ENCODE peak calls at places on chromosome 1, in five cellular contexts. P, V, O, A and L are unnamed samples.

GRCh38 chr1:39525366-39526165 is 34.1 kb downstream of the BMP8A start:
- DNase-seq in A (no peak), V (no peak), P (peak; percentile 4), O (no peak), L (no peak)

GRCh38 chr1:60425528-60425927 is 352.0 kb upstream of the C1orf87 start:
- DNase-seq in A (peak; percentile 6), V (peak; percentile 10), P (no peak), O (no peak), L (no peak)

GRCh38 chr1:103160281-103160680 is 52.0 kb upstream of the COL11A1 start:
- DNase-seq in O (no peak), V (no peak), P (no peak), A (no peak), L (no peak)

GRCh38 chr1:199809311-199809710 is 218.2 kb upstream of the NR5A2 start:
- DNase-seq in V (no peak), P (no peak), A (no peak), O (no peak), L (no peak)

GRCh38 chr1:222250376-222250775 is 297.5 kb downstream of the HHIPL2 start:
- DNase-seq in V (no peak), P (no peak), O (peak; percentile 23), A (no peak), L (no peak)

GRCh38 chr1:202850593-202851362 is 38.2 kb downstream of the RABIF start:
- DNase-seq in A (no peak), O (no peak), P (no peak), V (no peak), L (no peak)

GRCh38 chr1:74205236-74205635 is 7.2 kb downstream of the FPGT start:
- DNase-seq in O (no peak), P (no peak), V (no peak), A (no peak), L (no peak)

GRCh38 chr1:184162266-184162665 is 110.7 kb downstream of the TSEN15 start:
- DNase-seq in O (no peak), A (no peak), P (no peak), V (no peak), L (no peak)

GRCh38 chr1:211527006-211527405 is 35.0 kb upstream of the RD3 start:
- DNase-seq in O (no peak), V (no peak), A (no peak), P (no peak), L (no peak)

GRCh38 chr1:243598433-243598832 is 251.6 kb downstream of the AKT3 start:
- DNase-seq in O (no peak), P (no peak), V (no peak), A (peak; percentile 65), L (no peak)

GRCh38 chr1:23167353-23168078 is 1.1 kb downstream of the LUZP1 start:
- DNase-seq in O (no peak), V (no peak), A (peak; percentile 63), P (peak; percentile 18), L (peak; percentile 54)

GRCh38 chr1:77282866-77283539 is 1.2 kb downstream of the AK5 start:
- DNase-seq in P (peak; percentile 6), A (no peak), O (no peak), V (no peak), L (no peak)

GRCh38 chr1:243348331-243348730 is 92.5 kb downstream of the SDCCAG8 start:
- DNase-seq in V (no peak), P (no peak), A (no peak), O (no peak), L (no peak)

GRCh38 chr1:210586785-210587184 is 258.1 kb downstream of the HHAT start:
- DNase-seq in V (no peak), A (no peak), O (no peak), P (no peak), L (no peak)

GRCh38 chr1:23581219-23581618 is 21.9 kb upstream of the ID3 start:
- DNase-seq in P (no peak), O (no peak), V (no peak), A (peak; percentile 89), L (no peak)

GRCh38 chr1:10638559-10639300 is 157.7 kb downstream of the CASZ1 start:
- DNase-seq in P (no peak), O (no peak), A (no peak), V (no peak), L (no peak)

GRCh38 chr1:174858301-174858700 is 141.4 kb upstream of the CACYBP start:
- DNase-seq in V (no peak), O (no peak), A (no peak), P (no peak), L (no peak)

GRCh38 chr1:107530543-107530942 is 389.7 kb downstream of the NTNG1 start:
- DNase-seq in O (no peak), P (no peak), A (no peak), V (peak; percentile 81), L (no peak)

GRCh38 chr1:169696273-169697100 is 14.9 kb downstream of the SELL start:
- DNase-seq in P (no peak), O (no peak), A (no peak), V (no peak), L (no peak)

GRCh38 chr1:176801553-176802020 is 338.6 kb downstream of the PAPPA2 start:
- DNase-seq in V (no peak), O (no peak), P (no peak), A (peak; percentile 3), L (no peak)

GRCh38 chr1:169041371-169041770 is 65.1 kb upstream of the ATP1B1 start:
- DNase-seq in P (no peak), O (no peak), A (no peak), V (no peak), L (no peak)

GRCh38 chr1:160942926-160943325 is 11.7 kb downstream of the ITLN2 start:
- DNase-seq in A (no peak), P (no peak), O (no peak), V (no peak), L (no peak)